ENCODE peak calls at places on chromosomes 5 and 9, in seven cellular contexts. E is body of pancreas, G is tibial artery, Q is fibroblast of lung, T is psoas muscle, S is stomach, N is small intestine. P is an unnamed sample.

GRCh38 chr9:111153973-111154590 is 115.8 kb upstream of the LPAR1 start:
- DNase-seq in N (no peak), E (no peak), T (no peak), G (no peak), S (no peak), Q (peak; percentile 73), P (no peak)

GRCh38 chr5:65483474-65484346 is 2.0 kb upstream of the ADAMTS6 start:
- DNase-seq in S (no peak), Q (peak; percentile 78), E (no peak), G (no peak), T (no peak), N (peak; percentile 72), P (no peak)

GRCh38 chr9:90953200-90953599 is 151.6 kb downstream of the SYK start:
- DNase-seq in S (no peak), Q (no peak), N (no peak), G (no peak), T (no peak), E (no peak), P (no peak)

GRCh38 chr9:97900738-97901565 is 21.3 kb downstream of the TRMO start:
- DNase-seq in Q (peak; percentile 44), E (peak; percentile 52), G (no peak), T (no peak), N (peak; percentile 50), S (no peak), P (no peak)

GRCh38 chr9:124280176-124280691 is 22.5 kb downstream of the NEK6 start:
- DNase-seq in S (no peak), T (no peak), Q (peak; percentile 93), N (no peak), E (peak; percentile 59), G (peak; percentile 78), P (peak; percentile 64)

GRCh38 chr9:35791321-35791921 is at the start of gene NPR2:
- DNase-seq in T (peak; percentile 61), N (no peak), G (peak; percentile 35), E (no peak), Q (peak; percentile 27), S (no peak), P (no peak)

GRCh38 chr5:109585012-109585599 is 104.6 kb upstream of the MAN2A1 start:
- DNase-seq in E (no peak), T (no peak), N (no peak), S (no peak), Q (peak; percentile 74), G (no peak), P (no peak)

GRCh38 chr9:114349713-114350480 is 20.2 kb downstream of the ORM2 start:
- DNase-seq in Q (no peak), N (no peak), E (no peak), G (peak; percentile 59), S (no peak), T (no peak), P (no peak)

GRCh38 chr5:56480305-56481146 is 247.4 kb upstream of the ANKRD55 start:
- DNase-seq in G (peak; percentile 45), T (peak; percentile 53), Q (peak; percentile 75), S (peak; percentile 34), N (no peak), E (peak; percentile 62), P (peak; percentile 63)

GRCh38 chr5:16943846-16944675 is 8.0 kb upstream of the MYO10 start:
- DNase-seq in S (no peak), N (no peak), Q (no peak), T (no peak), E (no peak), G (no peak), P (no peak)

GRCh38 chr9:16680965-16681658 is 189.4 kb downstream of the BNC2 start:
- DNase-seq in Q (peak; percentile 79), T (no peak), S (no peak), N (no peak), G (no peak), E (no peak), P (no peak)

GRCh38 chr9:134846699-134847098 is 33.9 kb upstream of the FCN2 start:
- DNase-seq in T (no peak), S (no peak), N (no peak), Q (no peak), G (no peak), E (no peak), P (no peak)

GRCh38 chr5:60102961-60103683 is 209.6 kb upstream of the PDE4D start:
- DNase-seq in S (no peak), Q (peak; percentile 78), G (no peak), T (no peak), E (no peak), N (no peak), P (no peak)

GRCh38 chr5:149493316-149493715 is 57.9 kb downstream of the CSNK1A1 start:
- DNase-seq in G (no peak), E (no peak), T (no peak), N (no peak), S (no peak), Q (no peak), P (no peak)

GRCh38 chr9:131837836-131838235 is 98.0 kb upstream of the RAPGEF1 start:
- DNase-seq in T (no peak), Q (no peak), N (no peak), G (no peak), S (no peak), E (no peak), P (no peak)

GRCh38 chr9:16031971-16032370 is 479.1 kb downstream of the CCDC171 start:
- DNase-seq in Q (peak; percentile 91), N (no peak), T (no peak), G (no peak), S (no peak), E (no peak), P (no peak)

GRCh38 chr9:80787636-80788035 is 901.7 kb downstream of the TLE1 start:
- DNase-seq in T (no peak), Q (no peak), E (no peak), S (no peak), G (no peak), N (no peak), P (no peak)

GRCh38 chr5:65760504-65761275 is 38.7 kb downstream of the NLN start:
- DNase-seq in T (no peak), Q (peak; percentile 74), S (peak; percentile 55), E (peak; percentile 29), N (peak; percentile 67), G (no peak), P (no peak)

GRCh38 chr5:113295111-113295539 is 139.7 kb downstream of the TSSK1B start:
- DNase-seq in G (no peak), N (no peak), E (no peak), T (no peak), Q (no peak), S (no peak), P (no peak)

GRCh38 chr5:155943516-155944407 is 383.2 kb upstream of the SGCD start:
- DNase-seq in N (peak; percentile 59), G (no peak), T (peak; percentile 37), Q (peak; percentile 55), E (peak; percentile 52), S (no peak), P (no peak)

GRCh38 chr9:76570820-76571219 is 111.8 kb downstream of the GCNT1 start:
- DNase-seq in S (no peak), G (no peak), Q (no peak), E (no peak), T (no peak), N (no peak), P (no peak)

GRCh38 chr9:77854258-77854915 is 177.2 kb downstream of the GNAQ start:
- DNase-seq in Q (no peak), G (no peak), E (no peak), N (peak; percentile 87), T (no peak), S (no peak), P (no peak)
- H3K4me3 ChIP-seq in Q (no peak overlapping the region), G (no peak overlapping the region), E (no peak overlapping the region), N (no peak overlapping the region), T (no peak overlapping the region), S (no peak overlapping the region), P (no peak overlapping the region)

GRCh38 chr9:69198526-69199250 is 24.6 kb downstream of the TJP2 start:
- DNase-seq in G (no peak), E (no peak), N (no peak), T (no peak), Q (no peak), S (no peak), P (no peak)

GRCh38 chr9:69200071-69200470 is 26.0 kb downstream of the TJP2 start:
- DNase-seq in T (no peak), S (no peak), N (no peak), Q (peak; percentile 76), E (no peak), G (no peak), P (no peak)

GRCh38 chr9:69195681-69196080 is 21.6 kb downstream of the TJP2 start:
- DNase-seq in S (no peak), T (no peak), Q (no peak), N (no peak), E (no peak), G (no peak), P (no peak)

GRCh38 chr9:69195019-69195418 is 20.9 kb downstream of the TJP2 start:
- DNase-seq in N (no peak), E (no peak), Q (no peak), S (no peak), T (no peak), G (no peak), P (no peak)

GRCh38 chr9:69197687-69198086 is 23.6 kb downstream of the TJP2 start:
- DNase-seq in G (no peak), E (no peak), T (no peak), N (no peak), Q (no peak), S (no peak), P (no peak)
- H3K9me3 ChIP-seq in G (no peaks in the 10 kb centered on the region), E (no peaks in the 10 kb centered on the region), T (no peaks in the 10 kb centered on the region), N (no peaks in the 10 kb centered on the region), Q (no peaks in the 10 kb centered on the region), S (no peaks in the 10 kb centered on the region), P (no peaks in the 10 kb centered on the region)

DNA sequence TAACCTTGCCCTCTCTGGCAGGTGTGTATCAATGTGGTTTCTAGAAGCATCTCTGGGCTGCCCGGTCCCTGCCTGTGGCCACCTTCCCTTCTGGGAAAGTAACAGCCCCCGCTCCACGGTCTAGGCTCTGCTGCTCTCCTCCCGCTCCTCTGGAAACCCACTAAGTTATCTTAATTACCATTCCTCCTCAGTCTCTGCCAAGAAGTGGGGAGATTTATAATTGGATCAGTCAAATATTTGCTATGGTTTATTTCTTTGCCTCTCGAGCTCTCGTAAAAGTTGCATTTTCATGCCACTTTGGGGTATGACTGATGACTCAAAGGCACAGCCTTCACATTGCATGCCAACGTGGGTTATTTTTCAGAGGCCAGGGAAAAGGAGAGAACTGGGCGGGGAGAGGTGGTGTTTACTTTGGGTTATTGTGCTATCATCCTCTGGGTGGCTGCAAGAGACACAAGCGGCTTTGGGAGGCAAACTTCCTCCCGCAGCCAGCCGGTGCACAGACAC is 205.3 kb upstream of the WWC1 start:
- DNase-seq in T (no peak), Q (peak; percentile 71), G (no peak), N (peak; percentile 19), S (no peak), E (peak; percentile 42), P (no peak)
- H3K4me3 ChIP-seq in T (no peak overlapping the region), Q (no peak overlapping the region), G (no peak overlapping the region), N (no peak overlapping the region), S (no peak overlapping the region), E (no peak overlapping the region), P (no peak overlapping the region)

DNA sequence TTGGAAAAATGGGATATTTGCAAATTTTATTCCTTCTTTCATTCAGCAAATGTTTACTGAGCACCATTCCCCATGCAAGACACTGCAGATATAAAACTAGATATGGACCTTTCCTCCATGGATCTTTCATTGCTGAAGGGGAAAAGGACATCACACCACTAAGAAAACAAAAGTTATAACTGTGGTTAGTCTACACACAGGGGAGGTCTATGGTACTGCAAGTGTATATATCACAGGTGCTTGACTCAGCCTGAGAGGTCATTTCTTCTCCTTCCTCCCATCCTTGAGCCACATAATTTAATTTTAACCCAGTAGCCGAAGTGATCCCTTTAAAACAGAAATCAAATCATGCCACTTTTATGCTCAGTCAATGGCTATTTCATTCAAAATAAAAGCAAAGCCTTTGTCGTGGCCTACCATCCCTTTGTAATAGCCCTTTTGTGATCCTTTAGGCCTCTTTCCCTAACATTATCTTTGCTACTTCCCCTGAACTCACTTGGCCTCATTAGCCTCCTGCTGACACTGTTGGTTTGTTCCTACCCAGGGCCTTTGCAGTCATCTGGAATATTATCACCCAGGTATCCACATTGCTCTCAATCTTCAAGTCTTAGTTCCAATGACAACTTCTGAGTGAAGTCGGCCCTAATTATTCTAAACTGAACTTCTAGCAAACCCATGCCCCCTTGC is 213.2 kb downstream of the GABRB2 start:
- DNase-seq in T (no peak), E (no peak), S (no peak), N (no peak), Q (no peak), G (no peak), P (no peak)
- H3K9me3 ChIP-seq in T (no peaks in the 10 kb centered on the region), E (no peaks in the 10 kb centered on the region), S (no peaks in the 10 kb centered on the region), N (no peaks in the 10 kb centered on the region), Q (no peaks in the 10 kb centered on the region), G (no peaks in the 10 kb centered on the region), P (no peaks in the 10 kb centered on the region)